ENCODE peak calls at places on chromosomes 12 and 14, in five cellular contexts. C is left lung; E is natural killer cell; N is naive thymus-derived CD8-positive, alpha-beta T cell; P is T-helper 17 cell. T is an unnamed sample.

GRCh38 chr14:94936411-94936892 is 166.5 kb upstream of the GSC start:
- ATAC-seq in C (peak; percentile 60), E (no peak), N (no peak), P (no peak), T (no peak)

GRCh38 chr14:64220056-64220455 is 74.1 kb downstream of the ESR2 start:
- ATAC-seq in C (no peak), E (no peak), N (no peak), P (no peak), T (no peak)

GRCh38 chr12:82848846-82849245 is 162.1 kb downstream of the TMTC2 start:
- ATAC-seq in C (no peak), E (no peak), N (no peak), P (no peak), T (no peak)

GRCh38 chr14:65939184-65939583 is 526.7 kb downstream of the FUT8 start:
- ATAC-seq in C (no peak), E (no peak), N (no peak), P (no peak), T (no peak)

GRCh38 chr12:46556820-46557524 is 184.4 kb upstream of the SLC38A2 start:
- ATAC-seq in C (peak; percentile 39), E (no peak), N (no peak), P (no peak), T (peak; percentile 90)

GRCh38 chr14:66359500-66359899 is 126.7 kb upstream of the CCDC196 start:
- ATAC-seq in C (peak; percentile 68), E (no peak), N (peak; percentile 27), P (no peak), T (no peak)

GRCh38 chr12:3795800-3796133 is 42.9 kb upstream of the CRACR2A start:
- ATAC-seq in C (no peak), E (no peak), N (no peak), P (no peak), T (no peak)

GRCh38 chr12:114381177-114381576 is 24.8 kb downstream of the TBX5 start:
- ATAC-seq in C (no peak), E (no peak), N (no peak), P (no peak), T (no peak)

GRCh38 chr12:2963760-2964292 is 4.6 kb downstream of the TEAD4 start:
- ATAC-seq in C (no peak), E (peak; percentile 18), N (no peak), P (no peak), T (peak; percentile 54)

GRCh38 chr12:88420460-88420859 is 159.8 kb downstream of the KITLG start:
- ATAC-seq in C (peak; percentile 42), E (no peak), N (no peak), P (no peak), T (peak; percentile 96)

GRCh38 chr14:94748667-94749347 is 21.1 kb downstream of the GSC start:
- ATAC-seq in C (peak; percentile 55), E (no peak), N (no peak), P (peak; percentile 44), T (no peak)

GRCh38 chr12:44889871-44890270 is 13.8 kb upstream of the NELL2 start:
- ATAC-seq in C (no peak), E (no peak), N (no peak), P (no peak), T (no peak)

GRCh38 chr12:27682534-27682933 is 13.7 kb upstream of the REP15 start:
- ATAC-seq in C (no peak), E (no peak), N (no peak), P (no peak), T (no peak)

GRCh38 chr12:22850185-22850584 is 225.2 kb downstream of the ETNK1 start:
- ATAC-seq in C (no peak), E (no peak), N (no peak), P (no peak), T (no peak)

GRCh38 chr14:39265741-39266588 is 32.2 kb downstream of the MIA2 start:
- ATAC-seq in C (peak; percentile 3), E (no peak), N (no peak), P (no peak), T (peak; percentile 51)

T was measured in esophagus mucosa.